ENCODE peak calls at places on chromosomes 3 and 15, in ten cellular contexts. One of them, this sample, is unnamed. For H3K4me1, the result is how much of the 10 kb centered on the place peaks cover.

GRCh38 chr15:63181658-63182057 is 7.7 kb upstream of the RAB8B start:
- DNase-seq in neuronal stem cell: no peak
- DNase-seq in neural progenitor cell: no peak
- DNase-seq in HepG2: no peak
- DNase-seq in PC-3: no peak
- DNase-seq in NT2/D1: no peak
- DNase-seq in mesendoderm: no peak
- DNase-seq in astrocyte: no peak
- DNase-seq in GM23248: peak
- DNase-seq in SK-N-SH: no peak
- DNase-seq in this sample: no peak

GRCh38 chr15:49473031-49473430 is 50.0 kb downstream of the FGF7 start:
- DNase-seq in neural progenitor cell: no peak
- DNase-seq in HepG2: no peak
- DNase-seq in PC-3: peak
- DNase-seq in GM23248: peak
- DNase-seq in NT2/D1: no peak
- DNase-seq in SK-N-SH: no peak
- DNase-seq in neuronal stem cell: no peak
- DNase-seq in mesendoderm: no peak
- DNase-seq in astrocyte: no peak
- DNase-seq in this sample: no peak

GRCh38 chr15:39079296-39079834 is 501.5 kb upstream of the THBS1 start:
- DNase-seq in neuronal stem cell: no peak
- DNase-seq in neural progenitor cell: no peak
- DNase-seq in SK-N-SH: no peak
- DNase-seq in NT2/D1: no peak
- DNase-seq in astrocyte: peak
- DNase-seq in HepG2: no peak
- DNase-seq in GM23248: peak
- DNase-seq in mesendoderm: no peak
- DNase-seq in PC-3: peak
- DNase-seq in this sample: no peak

GRCh38 chr3:138434276-138434874 is at the start of gene ESYT3:
- DNase-seq in GM23248: peak
- DNase-seq in neural progenitor cell: peak
- DNase-seq in HepG2: peak
- DNase-seq in astrocyte: peak
- DNase-seq in neuronal stem cell: peak
- DNase-seq in SK-N-SH: peak
- DNase-seq in mesendoderm: peak
- DNase-seq in PC-3: peak
- DNase-seq in NT2/D1: peak
- DNase-seq in this sample: peak

GRCh38 chr15:50166216-50166615 is 15.8 kb upstream of the SLC27A2 start:
- DNase-seq in mesendoderm: no peak
- DNase-seq in neuronal stem cell: no peak
- DNase-seq in HepG2: no peak
- DNase-seq in NT2/D1: no peak
- DNase-seq in SK-N-SH: no peak
- DNase-seq in GM23248: peak
- DNase-seq in astrocyte: peak
- DNase-seq in neural progenitor cell: no peak
- DNase-seq in PC-3: no peak
- DNase-seq in this sample: no peak

GRCh38 chr15:48703544-48703943 is 58.0 kb upstream of the FBN1 start:
- DNase-seq in HepG2: no peak
- DNase-seq in NT2/D1: no peak
- DNase-seq in mesendoderm: no peak
- DNase-seq in SK-N-SH: no peak
- DNase-seq in neuronal stem cell: no peak
- DNase-seq in neural progenitor cell: no peak
- DNase-seq in PC-3: peak
- DNase-seq in GM23248: peak
- DNase-seq in astrocyte: peak
- DNase-seq in this sample: no peak

GRCh38 chr3:13513051-13513912 is 33.2 kb downstream of the HDAC11 start:
- DNase-seq in HepG2: no peak
- DNase-seq in GM23248: peak
- DNase-seq in PC-3: peak
- DNase-seq in astrocyte: peak
- DNase-seq in NT2/D1: no peak
- DNase-seq in SK-N-SH: peak
- DNase-seq in mesendoderm: no peak
- DNase-seq in neuronal stem cell: no peak
- DNase-seq in neural progenitor cell: no peak
- DNase-seq in this sample: no peak

GRCh38 chr3:76570436-76571057 is 469.4 kb upstream of the ROBO2 start:
- DNase-seq in astrocyte: peak
- DNase-seq in mesendoderm: peak
- DNase-seq in neural progenitor cell: peak
- DNase-seq in GM23248: peak
- DNase-seq in neuronal stem cell: no peak
- DNase-seq in HepG2: no peak
- DNase-seq in PC-3: peak
- DNase-seq in NT2/D1: no peak
- DNase-seq in SK-N-SH: peak
- DNase-seq in this sample: no peak

GRCh38 chr3:123036352-123037014 is 8.9 kb upstream of the SEMA5B start:
- DNase-seq in GM23248: peak
- DNase-seq in astrocyte: no peak
- DNase-seq in neuronal stem cell: no peak
- DNase-seq in mesendoderm: no peak
- DNase-seq in neural progenitor cell: no peak
- DNase-seq in NT2/D1: no peak
- DNase-seq in HepG2: peak
- DNase-seq in PC-3: peak
- DNase-seq in SK-N-SH: no peak
- DNase-seq in this sample: no peak

DNA sequence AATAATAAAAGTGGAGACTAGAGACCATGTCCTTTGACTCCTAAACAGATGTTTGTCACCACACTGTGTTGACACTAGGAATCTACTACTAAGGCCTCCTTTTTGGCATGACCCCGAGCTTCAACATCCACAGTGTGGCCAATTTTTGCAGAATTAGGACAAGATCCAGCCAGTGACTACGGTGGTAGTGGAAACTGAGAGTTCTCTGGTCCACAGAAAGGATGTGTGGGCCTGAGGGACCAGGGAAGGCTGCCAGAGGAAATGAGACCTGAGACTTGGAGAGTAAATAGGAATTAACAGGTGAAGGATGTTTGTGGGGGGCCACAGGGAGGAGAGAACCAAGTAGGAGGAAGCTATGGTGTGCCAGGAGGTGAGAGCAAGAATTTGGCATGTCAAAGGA is 122.7 kb downstream of the CHCHD6 start:
- DNase-seq in GM23248: no peak
- DNase-seq in astrocyte: no peak
- DNase-seq in NT2/D1: no peak
- DNase-seq in SK-N-SH: no peak
- DNase-seq in neural progenitor cell: no peak
- DNase-seq in PC-3: no peak
- DNase-seq in mesendoderm: no peak
- DNase-seq in neuronal stem cell: no peak
- DNase-seq in HepG2: no peak
- DNase-seq in this sample: no peak
- H3K9ac ChIP-seq in GM23248: no peak
- H3K9ac ChIP-seq in astrocyte: no peak
- H3K9ac ChIP-seq in NT2/D1: no peak
- H3K9ac ChIP-seq in SK-N-SH: no peak
- H3K9ac ChIP-seq in neural progenitor cell: no peak
- H3K9ac ChIP-seq in PC-3: no peak
- H3K9ac ChIP-seq in mesendoderm: no peak
- H3K9ac ChIP-seq in neuronal stem cell: no peak
- H3K9ac ChIP-seq in HepG2: no peak
- H3K9ac ChIP-seq in this sample: no peak

GRCh38 chr3:125140011-125140813 is 72.3 kb downstream of the SLC12A8 start:
- DNase-seq in SK-N-SH: no peak
- DNase-seq in GM23248: peak
- DNase-seq in astrocyte: peak
- DNase-seq in NT2/D1: no peak
- DNase-seq in mesendoderm: no peak
- DNase-seq in neuronal stem cell: no peak
- DNase-seq in HepG2: no peak
- DNase-seq in PC-3: no peak
- DNase-seq in neural progenitor cell: no peak
- DNase-seq in this sample: peak
- H3K4me1 ChIP-seq in SK-N-SH: under half
- H3K4me1 ChIP-seq in GM23248: half or more
- H3K4me1 ChIP-seq in astrocyte: half or more
- H3K4me1 ChIP-seq in NT2/D1: under half
- H3K4me1 ChIP-seq in mesendoderm: under half
- H3K4me1 ChIP-seq in neuronal stem cell: under half
- H3K4me1 ChIP-seq in HepG2: under half
- H3K4me1 ChIP-seq in PC-3: under half
- H3K4me1 ChIP-seq in neural progenitor cell: under half
- H3K4me1 ChIP-seq in this sample: under half

DNA sequence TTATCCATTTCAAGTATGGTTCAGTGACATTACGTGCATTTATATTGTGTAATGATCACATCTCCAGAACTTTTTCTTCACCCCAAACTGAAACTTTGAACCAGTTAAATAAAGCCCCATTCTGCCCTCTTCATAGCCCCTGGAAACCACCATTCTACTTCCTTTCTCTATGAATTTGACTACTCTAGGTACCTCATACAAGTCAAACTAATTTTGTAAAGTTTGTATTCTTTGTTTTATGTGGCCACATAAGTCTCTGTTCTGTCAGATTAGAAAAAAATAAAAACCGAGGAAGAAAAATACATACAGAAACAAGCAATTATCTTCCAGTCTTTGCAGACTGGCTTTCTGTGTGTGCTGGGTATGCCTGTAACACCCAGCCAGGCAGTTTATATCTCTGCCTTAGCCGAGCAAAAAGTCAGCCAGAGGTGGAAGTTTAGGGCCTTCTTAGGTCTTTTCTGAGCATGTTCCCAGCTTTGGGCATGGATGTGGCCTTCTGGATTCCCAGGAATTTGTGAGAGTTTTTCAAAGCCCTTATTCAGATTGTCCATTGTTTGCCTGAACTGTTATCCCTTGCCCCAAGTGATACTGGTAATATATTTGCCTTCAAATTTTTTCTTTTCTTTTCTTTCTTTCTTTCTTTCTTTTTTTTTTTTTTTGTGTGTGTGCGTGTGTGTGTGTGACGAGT is 6.0 kb upstream of the GRAMD1C start:
- DNase-seq in HepG2: peak
- DNase-seq in mesendoderm: no peak
- DNase-seq in SK-N-SH: no peak
- DNase-seq in GM23248: no peak
- DNase-seq in astrocyte: peak
- DNase-seq in neuronal stem cell: no peak
- DNase-seq in NT2/D1: no peak
- DNase-seq in PC-3: no peak
- DNase-seq in neural progenitor cell: peak
- DNase-seq in this sample: no peak
- H3K9ac ChIP-seq in HepG2: no peak
- H3K9ac ChIP-seq in mesendoderm: no peak
- H3K9ac ChIP-seq in SK-N-SH: no peak
- H3K9ac ChIP-seq in GM23248: no peak
- H3K9ac ChIP-seq in astrocyte: no peak
- H3K9ac ChIP-seq in neuronal stem cell: no peak
- H3K9ac ChIP-seq in NT2/D1: no peak
- H3K9ac ChIP-seq in PC-3: no peak
- H3K9ac ChIP-seq in neural progenitor cell: no peak
- H3K9ac ChIP-seq in this sample: no peak

DNA sequence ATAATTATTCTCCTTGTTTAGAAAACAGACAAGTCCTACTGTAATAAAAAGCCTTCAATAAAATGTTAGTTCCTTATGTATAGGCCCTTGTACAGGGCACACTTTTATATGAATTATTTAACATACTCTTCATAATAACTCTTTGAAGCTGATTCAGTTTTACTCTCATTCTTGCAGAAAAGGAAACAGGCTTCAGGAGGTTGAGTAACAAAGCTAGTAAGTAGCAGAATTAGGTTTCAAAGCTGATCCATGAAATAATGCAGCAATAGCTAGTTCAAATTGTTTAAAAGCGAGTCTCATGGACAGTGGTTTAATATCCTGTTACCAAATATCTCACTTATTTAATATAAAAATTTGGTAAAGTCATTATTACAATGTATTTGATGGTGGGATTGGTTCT is 25.0 kb downstream of the TCF12 start:
- DNase-seq in SK-N-SH: no peak
- DNase-seq in astrocyte: no peak
- DNase-seq in GM23248: peak
- DNase-seq in HepG2: no peak
- DNase-seq in mesendoderm: no peak
- DNase-seq in PC-3: no peak
- DNase-seq in neuronal stem cell: no peak
- DNase-seq in neural progenitor cell: no peak
- DNase-seq in NT2/D1: no peak
- DNase-seq in this sample: no peak
- H3K4me1 ChIP-seq in SK-N-SH: under half
- H3K4me1 ChIP-seq in astrocyte: under half
- H3K4me1 ChIP-seq in GM23248: under half
- H3K4me1 ChIP-seq in HepG2: under half
- H3K4me1 ChIP-seq in mesendoderm: under half
- H3K4me1 ChIP-seq in PC-3: under half
- H3K4me1 ChIP-seq in neuronal stem cell: under half
- H3K4me1 ChIP-seq in neural progenitor cell: under half
- H3K4me1 ChIP-seq in NT2/D1: under half
- H3K4me1 ChIP-seq in this sample: under half

DNA sequence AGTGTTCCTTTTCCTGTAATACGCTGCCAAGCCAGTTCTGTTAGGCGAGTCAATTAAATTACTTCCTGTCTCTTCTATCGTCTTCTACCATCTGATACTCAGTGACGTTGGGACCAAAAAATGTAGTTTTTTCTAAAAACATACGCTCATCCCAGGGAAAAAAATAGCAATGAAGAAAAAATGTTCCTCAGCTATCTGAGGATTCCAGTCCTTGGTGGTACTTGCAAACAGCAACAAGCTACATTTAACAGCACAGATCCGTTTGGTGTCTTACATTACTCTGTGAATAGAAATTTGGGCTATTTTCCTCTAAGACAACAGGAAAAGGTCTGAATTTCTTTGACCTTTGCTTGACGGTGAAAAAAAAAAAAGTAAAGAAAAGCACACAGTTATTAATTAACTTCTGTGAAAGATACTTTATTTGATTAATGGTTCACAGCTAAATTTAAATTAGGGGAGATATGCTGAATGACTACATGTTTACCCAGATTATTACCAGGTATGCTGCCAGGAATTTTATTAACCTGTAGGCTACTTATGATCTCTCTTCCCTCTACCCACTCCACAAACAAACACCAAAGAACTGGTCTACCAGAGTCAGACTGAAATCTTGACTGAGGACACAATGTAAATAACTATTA is 254.4 kb upstream of the ZPLD1 start:
- DNase-seq in HepG2: no peak
- DNase-seq in neural progenitor cell: no peak
- DNase-seq in mesendoderm: no peak
- DNase-seq in astrocyte: peak
- DNase-seq in neuronal stem cell: no peak
- DNase-seq in SK-N-SH: peak
- DNase-seq in PC-3: peak
- DNase-seq in NT2/D1: no peak
- DNase-seq in GM23248: peak
- DNase-seq in this sample: no peak
- H3K9ac ChIP-seq in HepG2: no peak
- H3K9ac ChIP-seq in neural progenitor cell: no peak
- H3K9ac ChIP-seq in mesendoderm: no peak
- H3K9ac ChIP-seq in astrocyte: peak
- H3K9ac ChIP-seq in neuronal stem cell: no peak
- H3K9ac ChIP-seq in SK-N-SH: peak
- H3K9ac ChIP-seq in PC-3: peak
- H3K9ac ChIP-seq in NT2/D1: no peak
- H3K9ac ChIP-seq in GM23248: peak
- H3K9ac ChIP-seq in this sample: no peak